ENCODE peak calls at places on chromosomes 11 and 22, in ten cellular contexts. S is WERI-Rb-1, R is BJ, Q is cardiac fibroblast, W is cardiac muscle cell, N is Peyer's patch, G is kidney, D is ovary, M is hepatocyte, L is brain microvascular endothelial cell. B is an unnamed sample.

GRCh38 chr11:12885717-12886226 is 123.3 kb upstream of the RASSF10 start:
- DNase-seq in L (no peak), N (no peak), W (no peak), R (no peak), S (no peak), M (no peak), D (no peak), G (no peak), Q (no peak), B (no peak)

GRCh38 chr11:85685131-85685819 is 720 bp downstream of the CCDC89 start:
- DNase-seq in L (no peak), D (peak), W (peak), N (no peak), G (peak), S (no peak), Q (peak), M (peak), R (no peak), B (no peak)

GRCh38 chr11:79018371-79018849 is 422.4 kb downstream of the TENM4 start:
- DNase-seq in D (peak), R (peak), Q (peak), W (peak), L (peak), S (peak), G (no peak), M (peak), N (no peak), B (peak)

GRCh38 chr11:105000797-105001196 is 22.2 kb downstream of the CASP5 start:
- DNase-seq in M (no peak), D (no peak), S (peak), G (no peak), W (no peak), Q (no peak), N (peak), R (no peak), L (no peak), B (no peak)

GRCh38 chr11:91749231-91749630 is 475.4 kb upstream of the FAT3 start:
- DNase-seq in L (no peak), M (no peak), S (no peak), G (no peak), W (no peak), N (no peak), Q (no peak), D (no peak), R (no peak), B (no peak)

GRCh38 chr11:44626645-44627044 is 61.2 kb downstream of the CD82 start:
- DNase-seq in M (no peak), G (no peak), S (no peak), D (peak), L (no peak), R (no peak), Q (no peak), N (no peak), W (no peak), B (no peak)

GRCh38 chr11:73968356-73968966 is 14.2 kb downstream of the UCP2 start:
- DNase-seq in N (no peak), Q (no peak), L (no peak), G (no peak), D (no peak), R (no peak), M (no peak), S (peak), W (no peak), B (no peak)

GRCh38 chr11:102920118-102920684 is 35.3 kb downstream of the MMP13 start:
- DNase-seq in N (no peak), Q (no peak), M (no peak), W (no peak), D (no peak), G (no peak), L (no peak), R (peak), S (no peak), B (no peak)

GRCh38 chr11:115724709-115725108 is 220.5 kb upstream of the CADM1 start:
- DNase-seq in S (no peak), L (no peak), R (peak), Q (no peak), M (no peak), G (no peak), W (no peak), D (no peak), N (no peak), B (no peak)

GRCh38 chr11:88383446-88383845 is 45.9 kb upstream of the CTSC start:
- DNase-seq in N (no peak), R (no peak), L (no peak), Q (no peak), D (no peak), M (no peak), G (no peak), W (no peak), S (no peak), B (no peak)

GRCh38 chr22:29727248-29727551 is 7.4 kb downstream of the CABP7 start:
- DNase-seq in R (no peak), G (no peak), D (peak), N (peak), M (peak), Q (peak), L (no peak), W (peak), S (peak), B (no peak)

GRCh38 chr22:39518124-39518786 is 2.1 kb upstream of the ATF4 start:
- DNase-seq in N (no peak), S (no peak), W (peak), G (peak), Q (peak), R (no peak), M (no peak), D (no peak), L (no peak), B (no peak)

GRCh38 chr11:20601221-20601914 is 2.0 kb downstream of the SLC6A5 start:
- DNase-seq in D (no peak), N (no peak), L (no peak), G (no peak), W (no peak), Q (no peak), S (no peak), M (no peak), R (no peak), B (no peak)

GRCh38 chr11:104402812-104403521 is 239.0 kb upstream of the PDGFD start:
- DNase-seq in M (no peak), G (no peak), W (no peak), Q (no peak), N (no peak), R (no peak), S (peak), L (no peak), D (no peak), B (no peak)

GRCh38 chr11:2091786-2092463 is 47.3 kb downstream of the IGF2 start:
- DNase-seq in R (no peak), L (no peak), G (no peak), W (no peak), M (no peak), Q (no peak), S (no peak), D (no peak), N (no peak), B (no peak)

GRCh38 chr11:134999490-135000066 is 587.5 kb upstream of the B3GAT1 start:
- DNase-seq in N (no peak), M (no peak), Q (no peak), G (no peak), W (no peak), D (no peak), R (no peak), S (peak), L (no peak), B (no peak)

GRCh38 chr11:63478896-63479295 is 12.1 kb downstream of the PLAAT5 start:
- DNase-seq in N (peak), D (peak), Q (peak), S (peak), W (peak), M (peak), L (peak), R (peak), G (no peak), B (peak)

GRCh38 chr11:124481365-124482323 is 36.1 kb upstream of the OR8B8 start:
- DNase-seq in R (no peak), G (no peak), S (peak), L (peak), N (no peak), W (peak), Q (peak), M (peak), D (no peak), B (peak)

GRCh38 chr11:71342951-71343827 is 90.8 kb upstream of the SHANK2 start:
- DNase-seq in L (peak), R (no peak), M (peak), D (no peak), S (peak), W (peak), G (peak), Q (peak), N (peak), B (no peak)

GRCh38 chr11:62574363-62575057 is 819 bp upstream of the EEF1G start:
- DNase-seq in D (peak), N (peak), W (peak), G (peak), Q (peak), L (no peak), S (peak), R (no peak), M (peak), B (no peak)

GRCh38 chr11:2377511-2378443 is 667 bp downstream of the CD81 start:
- DNase-seq in L (no peak), W (peak), R (no peak), S (peak), D (peak), G (peak), M (peak), N (peak), Q (peak), B (no peak)

GRCh38 chr22:46417268-46417580 is 81.7 kb downstream of the TRMU start:
- DNase-seq in R (no peak), N (no peak), Q (no peak), G (peak), D (no peak), S (no peak), M (no peak), W (no peak), L (no peak), B (no peak)

GRCh38 chr11:126547161-126547560 is 191.7 kb downstream of the ST3GAL4 start:
- DNase-seq in S (peak), R (peak), N (no peak), W (peak), Q (peak), L (peak), G (no peak), M (no peak), D (no peak), B (peak)

GRCh38 chr11:71144736-71145135 is 107.6 kb downstream of the SHANK2 start:
- DNase-seq in R (no peak), M (no peak), G (no peak), D (no peak), Q (no peak), L (no peak), S (no peak), W (no peak), N (no peak), B (no peak)

GRCh38 chr11:121870202-121871045 is 245.6 kb downstream of the BLID start:
- DNase-seq in G (no peak), M (no peak), R (no peak), S (no peak), L (no peak), D (no peak), W (peak), N (no peak), Q (peak), B (no peak)
- TF ChIP-seq CTCF in G (no peak), M (no peak), R (peak), S (no peak), L (peak), D (no peak), W (peak), N (no peak), Q (no peak), B (peak)

GRCh38 chr11:65895482-65895981 is 4.7 kb downstream of the FOSL1 start:
- DNase-seq in W (no peak), Q (no peak), G (no peak), N (no peak), S (no peak), R (no peak), D (no peak), M (no peak), L (no peak), B (no peak)
- H3K4me3 ChIP-seq in W (no peak), Q (no peak), G (no peak), N (no peak), S (no peak), R (no peak), D (no peak), M (no peak), L (no peak), B (no peak)

DNA sequence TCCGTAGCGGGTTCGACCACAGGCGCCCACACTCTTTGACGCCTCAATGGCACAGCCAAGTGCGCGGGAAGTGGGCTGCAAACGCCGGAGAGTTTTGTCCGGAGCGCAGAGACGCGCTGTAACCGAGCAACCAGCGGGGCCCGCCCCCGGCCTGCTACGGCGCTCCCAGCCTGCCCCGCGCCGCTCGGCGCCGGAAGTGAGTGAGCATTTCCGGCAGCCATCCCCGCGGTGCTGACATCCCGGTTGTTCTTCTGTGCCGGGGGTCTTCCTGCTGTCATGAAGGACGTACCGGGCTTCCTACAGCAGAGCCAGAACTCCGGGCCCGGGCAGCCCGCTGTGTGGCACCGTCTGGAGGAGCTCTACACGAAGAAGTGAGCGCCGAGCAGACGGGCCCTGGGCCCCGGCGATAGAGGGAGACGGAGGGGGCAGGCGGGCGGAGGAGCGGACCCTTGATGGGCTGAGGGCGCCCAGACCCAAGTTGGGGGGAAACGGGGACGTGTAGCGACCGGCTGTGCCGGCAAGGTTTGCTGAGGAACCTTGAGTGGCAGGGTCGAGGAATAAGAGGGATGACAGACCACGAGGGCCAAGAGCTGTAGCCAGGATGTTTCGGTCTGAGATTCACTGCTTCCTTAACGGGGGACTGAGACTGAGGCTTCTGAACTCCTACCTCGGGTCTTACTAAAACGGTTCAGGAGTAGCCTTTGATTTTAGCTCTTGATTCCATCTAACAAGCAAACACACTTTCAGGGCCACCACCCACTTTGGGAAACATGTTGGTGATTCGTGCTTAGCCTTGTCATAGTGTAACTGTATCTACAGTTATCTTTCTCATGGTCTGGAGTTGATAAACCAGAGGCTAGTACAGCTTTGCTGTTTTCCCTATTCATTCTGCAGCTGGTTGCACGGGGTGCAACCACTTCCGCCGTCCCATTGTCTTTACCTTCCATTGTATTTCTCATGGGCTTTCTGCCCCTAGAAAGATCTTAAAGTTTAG is at the start of gene PSMD13:
- DNase-seq in S (peak), M (peak), W (peak), Q (peak), R (peak), L (peak), N (peak), G (peak), D (peak), B (peak)
- TF ChIP-seq CTCF in S (no peak), M (no peak), W (no peak), Q (no peak), R (no peak), L (no peak), N (no peak), G (no peak), D (peak), B (no peak)

GRCh38 chr11:118301600-118302195 is 2.8 kb upstream of the CD3E start:
- DNase-seq in S (no peak), Q (no peak), N (no peak), R (no peak), W (no peak), G (no peak), L (no peak), D (no peak), M (no peak), B (no peak)

GRCh38 chr11:118304809-118305248 is 299 bp downstream of the CD3E start:
- DNase-seq in W (no peak), D (no peak), R (no peak), S (no peak), G (no peak), M (no peak), N (no peak), Q (no peak), L (no peak), B (no peak)

GRCh38 chr11:118306556-118306955 is 2.0 kb downstream of the CD3E start:
- DNase-seq in R (no peak), D (no peak), S (no peak), G (no peak), N (no peak), Q (no peak), M (no peak), W (peak), L (no peak), B (no peak)

GRCh38 chr11:118305726-118306125 is 1.2 kb downstream of the CD3E start:
- DNase-seq in Q (no peak), G (no peak), R (no peak), S (no peak), M (no peak), W (no peak), D (no peak), L (no peak), N (peak), B (no peak)

GRCh38 chr11:118304227-118304808 is at the start of gene CD3E:
- DNase-seq in L (no peak), Q (no peak), R (no peak), S (no peak), M (no peak), N (peak), D (no peak), G (no peak), W (no peak), B (no peak)
- H3K4me3 ChIP-seq in L (no peak), Q (no peak), R (no peak), S (no peak), M (no peak), N (peak), D (no peak), G (no peak), W (no peak), B (no peak)

DNA sequence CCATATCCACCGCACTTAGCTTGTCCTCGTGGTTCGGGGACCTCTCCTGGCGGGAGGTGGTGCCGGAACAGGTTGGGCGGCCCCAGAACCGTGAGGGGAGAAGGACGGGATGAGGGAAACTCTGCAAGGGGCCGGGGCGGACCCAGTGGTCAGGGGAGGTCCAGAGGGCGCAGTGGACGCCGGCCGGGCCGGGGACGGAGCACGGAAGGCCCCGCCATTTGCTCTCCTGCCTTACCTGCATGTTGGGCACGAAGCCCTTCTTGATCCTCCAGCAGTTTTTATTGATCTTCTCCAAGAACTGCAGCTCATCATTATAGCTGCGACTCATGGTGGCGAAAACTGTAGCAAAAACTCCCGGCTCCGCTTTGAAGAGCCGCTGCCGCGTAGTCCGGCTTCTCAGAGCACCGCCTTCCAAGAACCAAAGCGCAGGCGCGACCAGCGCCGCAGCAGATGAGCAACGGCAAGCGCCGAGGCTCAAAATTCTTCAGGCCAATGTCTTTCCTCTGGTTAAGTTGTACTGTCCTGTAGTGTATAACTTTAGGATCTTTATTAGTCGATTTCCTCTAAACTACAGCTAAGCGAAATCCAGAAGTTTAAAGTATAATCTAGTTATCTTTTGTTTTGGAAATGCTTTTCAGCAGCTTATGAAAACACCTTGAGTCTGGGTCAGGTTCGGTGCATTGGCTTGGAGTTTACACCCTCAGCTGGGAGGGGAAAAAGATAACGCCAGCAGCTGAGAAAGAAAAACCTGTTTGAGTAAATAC is at the start of gene RTCB:
- DNase-seq in M (peak), R (peak), W (peak), G (peak), S (peak), N (peak), Q (peak), D (peak), L (peak), B (peak)
- TF ChIP-seq CTCF in M (no peak), R (peak), W (no peak), G (peak), S (no peak), N (no peak), Q (no peak), D (no peak), L (no peak), B (no peak)

GRCh38 chr22:32205974-32206773 is 1.3 kb upstream of the RFPL2 start:
- DNase-seq in N (no peak), M (no peak), W (no peak), G (no peak), Q (no peak), L (no peak), R (no peak), S (no peak), D (no peak), B (no peak)

GRCh38 chr22:32202539-32203180 is 2.2 kb downstream of the RFPL2 start:
- DNase-seq in M (peak), N (no peak), S (peak), Q (peak), D (no peak), W (peak), G (no peak), R (no peak), L (peak), B (peak)

GRCh38 chr22:32203181-32204105 is 1.4 kb downstream of the RFPL2 start:
- DNase-seq in L (no peak), S (no peak), N (no peak), G (no peak), M (peak), Q (no peak), R (no peak), D (no peak), W (no peak), B (no peak)

GRCh38 chr22:32204856-32205722 is at the start of gene RFPL2:
- DNase-seq in W (peak), D (no peak), N (no peak), R (no peak), S (peak), M (peak), Q (peak), L (peak), G (no peak), B (peak)

DNA sequence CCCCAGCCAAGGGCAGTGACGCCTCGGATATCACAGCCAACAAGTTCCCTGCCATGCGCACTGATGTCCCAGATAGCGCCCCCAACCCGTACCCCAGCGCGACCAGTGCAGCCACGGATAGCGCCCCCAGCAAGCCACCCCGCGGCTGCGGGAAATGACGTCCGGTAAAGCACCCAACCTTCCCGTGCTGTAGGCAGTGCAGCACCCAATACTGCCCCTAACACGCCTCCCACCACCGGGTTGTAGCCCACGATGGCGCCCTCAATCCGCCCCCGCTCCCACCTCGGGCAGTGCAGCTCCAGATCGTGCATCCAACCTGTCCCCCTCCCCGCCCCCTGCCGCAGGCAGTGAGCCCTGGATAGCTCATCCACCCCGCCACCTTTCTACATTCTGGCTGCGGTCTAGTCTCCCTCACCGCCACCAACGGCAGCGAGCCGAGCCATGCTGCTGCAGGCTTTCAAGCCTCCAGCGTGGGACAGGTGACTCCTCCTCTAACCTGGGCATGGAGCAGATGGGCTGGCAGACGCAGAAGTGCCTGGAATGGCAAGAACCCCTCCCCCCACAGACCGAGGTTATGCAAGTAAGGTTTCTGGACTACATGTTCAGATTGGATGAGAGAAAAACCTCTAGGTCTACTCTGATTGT is 540 bp downstream of the RFPL2 start:
- DNase-seq in N (no peak), S (peak), Q (no peak), G (no peak), W (no peak), D (no peak), R (no peak), M (peak), L (no peak), B (no peak)
- H3K4me3 ChIP-seq in N (no peak), S (peak), Q (no peak), G (no peak), W (peak), D (no peak), R (no peak), M (peak), L (no peak), B (peak)